ENCODE peak calls at places on chromosome 22, in six cellular contexts. One of them, this sample, is unnamed.

GRCh38 chr22:21568207-21569075 is 927 bp downstream of the UBE2L3 start:
- DNase-seq in transverse colon: peak; percentile 39
- DNase-seq in heart right ventricle: peak; percentile 24
- DNase-seq in GM13977: peak; percentile 42
- DNase-seq in dorsolateral prefrontal cortex: no peak
- DNase-seq in Calu3: peak; percentile 27
- DNase-seq in this sample: no peak

GRCh38 chr22:41048791-41049717 is 43.3 kb upstream of the EP300 start:
- DNase-seq in transverse colon: peak; percentile 56
- DNase-seq in heart right ventricle: peak; percentile 81
- DNase-seq in GM13977: no peak
- DNase-seq in dorsolateral prefrontal cortex: peak; percentile 13
- DNase-seq in Calu3: peak; percentile 33
- DNase-seq in this sample: peak; percentile 32

GRCh38 chr22:50143096-50143495 is 27.4 kb upstream of the PANX2 start:
- DNase-seq in heart right ventricle: no peak
- DNase-seq in dorsolateral prefrontal cortex: no peak
- DNase-seq in GM13977: no peak
- DNase-seq in transverse colon: no peak
- DNase-seq in Calu3: no peak
- DNase-seq in this sample: no peak

GRCh38 chr22:38314992-38315800 is 2.0 kb downstream of the CSNK1E start:
- DNase-seq in dorsolateral prefrontal cortex: no peak
- DNase-seq in transverse colon: peak; percentile 41
- DNase-seq in Calu3: no peak
- DNase-seq in heart right ventricle: no peak
- DNase-seq in GM13977: no peak
- DNase-seq in this sample: no peak

GRCh38 chr22:33923660-33924246 is 3.5 kb upstream of the LARGE1 start:
- DNase-seq in GM13977: peak; percentile 67
- DNase-seq in heart right ventricle: peak; percentile 74
- DNase-seq in Calu3: peak; percentile 67
- DNase-seq in dorsolateral prefrontal cortex: peak; percentile 73
- DNase-seq in transverse colon: peak; percentile 75
- DNase-seq in this sample: no peak

GRCh38 chr22:30889268-30889995 is 79.1 kb downstream of the MORC2 start:
- DNase-seq in GM13977: no peak
- DNase-seq in dorsolateral prefrontal cortex: no peak
- DNase-seq in Calu3: no peak
- DNase-seq in heart right ventricle: no peak
- DNase-seq in transverse colon: no peak
- DNase-seq in this sample: no peak

GRCh38 chr22:39021552-39022250 is 774 bp downstream of the APOBEC3D start:
- DNase-seq in transverse colon: peak; percentile 19
- DNase-seq in GM13977: no peak
- DNase-seq in heart right ventricle: no peak
- DNase-seq in Calu3: no peak
- DNase-seq in dorsolateral prefrontal cortex: no peak
- DNase-seq in this sample: no peak

GRCh38 chr22:19036229-19036522 is 86.0 kb downstream of the DGCR2 start:
- DNase-seq in transverse colon: no peak
- DNase-seq in heart right ventricle: no peak
- DNase-seq in Calu3: no peak
- DNase-seq in GM13977: no peak
- DNase-seq in dorsolateral prefrontal cortex: no peak
- DNase-seq in this sample: no peak

GRCh38 chr22:27459955-27460354 is 341.6 kb downstream of the MN1 start:
- DNase-seq in Calu3: no peak
- DNase-seq in transverse colon: no peak
- DNase-seq in heart right ventricle: no peak
- DNase-seq in GM13977: no peak
- DNase-seq in dorsolateral prefrontal cortex: no peak
- DNase-seq in this sample: no peak

GRCh38 chr22:37403267-37403960 is 23.9 kb downstream of the ELFN2 start:
- DNase-seq in GM13977: no peak
- DNase-seq in dorsolateral prefrontal cortex: no peak
- DNase-seq in Calu3: no peak
- DNase-seq in transverse colon: no peak
- DNase-seq in heart right ventricle: no peak
- DNase-seq in this sample: no peak

DNA sequence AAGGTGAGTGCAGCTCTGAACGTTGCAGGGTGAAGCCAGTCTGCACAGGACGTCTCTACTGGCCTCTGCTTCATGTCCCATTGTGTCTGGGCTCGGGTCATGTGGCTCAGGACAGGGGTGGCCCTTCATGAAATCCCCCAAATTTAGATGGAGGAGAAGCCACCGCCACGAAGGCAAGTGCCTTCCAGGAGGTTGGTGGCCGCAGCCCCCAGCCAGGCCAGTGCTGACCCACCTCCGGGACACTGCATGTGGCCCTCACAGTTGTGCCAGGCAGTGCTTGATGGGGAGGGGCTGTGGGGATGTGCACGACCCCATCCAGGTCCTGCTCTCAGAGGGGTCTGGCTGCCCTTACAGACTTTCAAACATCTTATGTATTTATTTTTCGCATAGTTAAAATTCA is 1311.1 kb downstream of the BRD1 start:
- DNase-seq in GM13977: no peak
- DNase-seq in heart right ventricle: no peak
- DNase-seq in dorsolateral prefrontal cortex: no peak
- DNase-seq in transverse colon: no peak
- DNase-seq in Calu3: no peak
- DNase-seq in this sample: no peak
- TF ChIP-seq CTCF in GM13977: no peak
- TF ChIP-seq CTCF in heart right ventricle: no peak
- TF ChIP-seq CTCF in dorsolateral prefrontal cortex: no peak
- TF ChIP-seq CTCF in transverse colon: no peak
- TF ChIP-seq CTCF in Calu3: no peak
- TF ChIP-seq CTCF in this sample: no peak

DNA sequence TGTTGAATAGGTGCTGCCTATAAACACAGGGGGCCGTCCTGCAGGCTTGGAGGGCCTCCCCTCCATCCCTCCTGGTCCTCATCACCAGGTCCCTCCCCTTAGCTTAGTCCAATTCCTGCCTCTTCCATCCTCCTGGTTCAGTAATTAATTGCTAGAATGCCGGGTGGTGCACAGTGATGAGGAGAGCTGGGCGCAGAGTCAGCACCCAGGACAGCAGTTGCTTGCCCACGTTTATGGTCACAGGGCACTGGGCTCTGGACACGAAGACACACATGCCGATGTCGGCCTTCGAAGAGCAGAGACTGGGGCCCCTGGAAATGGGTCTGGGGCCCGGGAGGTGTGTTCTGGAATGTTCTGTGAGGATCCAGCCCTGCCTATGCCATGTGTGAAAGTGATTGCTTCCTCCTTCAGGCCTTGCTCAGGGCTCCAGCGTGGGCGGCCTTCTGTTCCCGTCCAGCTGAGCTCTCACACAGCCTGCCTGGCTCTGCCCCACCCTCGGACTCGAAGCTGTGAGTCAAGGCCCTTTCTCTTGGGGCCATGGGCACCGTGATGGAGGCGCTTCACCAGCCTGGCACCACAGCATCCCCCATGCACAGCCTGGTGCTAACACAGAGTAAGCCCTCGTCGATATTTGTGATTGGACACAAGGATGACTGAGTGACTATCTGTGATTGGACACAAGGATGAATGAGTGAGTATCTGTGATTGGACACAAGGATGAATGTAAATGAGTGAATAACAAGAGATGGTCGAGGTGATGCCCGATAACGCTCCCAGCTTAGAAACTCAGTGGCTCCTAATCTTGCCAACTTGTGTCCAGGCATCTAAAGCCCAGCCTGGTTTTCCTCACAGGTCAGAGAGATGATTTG is 884.7 kb downstream of the BRD1 start:
- DNase-seq in GM13977: no peak
- DNase-seq in transverse colon: peak; percentile 2
- DNase-seq in Calu3: no peak
- DNase-seq in dorsolateral prefrontal cortex: peak; percentile 9
- DNase-seq in heart right ventricle: no peak
- DNase-seq in this sample: no peak
- TF ChIP-seq CTCF in GM13977: no peak
- TF ChIP-seq CTCF in transverse colon: no peak
- TF ChIP-seq CTCF in Calu3: no peak
- TF ChIP-seq CTCF in dorsolateral prefrontal cortex: no peak
- TF ChIP-seq CTCF in heart right ventricle: no peak
- TF ChIP-seq CTCF in this sample: no peak

GRCh38 chr22:29040385-29041275 is 21.0 kb downstream of the C22orf31 start:
- DNase-seq in transverse colon: peak; percentile 66
- DNase-seq in dorsolateral prefrontal cortex: peak; percentile 79
- DNase-seq in Calu3: peak; percentile 72
- DNase-seq in GM13977: peak; percentile 75
- DNase-seq in heart right ventricle: peak; percentile 73
- DNase-seq in this sample: no peak
- TF ChIP-seq CTCF in transverse colon: peak; percentile 92
- TF ChIP-seq CTCF in dorsolateral prefrontal cortex: peak; percentile 96
- TF ChIP-seq CTCF in Calu3: peak; percentile 82
- TF ChIP-seq CTCF in GM13977: peak; percentile 87
- TF ChIP-seq CTCF in heart right ventricle: peak; percentile 99
- TF ChIP-seq CTCF in this sample: peak; percentile 97

GRCh38 chr22:46845281-46846153 is 83.1 kb downstream of the TBC1D22A start:
- DNase-seq in heart right ventricle: no peak
- DNase-seq in dorsolateral prefrontal cortex: peak; percentile 47
- DNase-seq in transverse colon: no peak
- DNase-seq in Calu3: no peak
- DNase-seq in GM13977: no peak
- DNase-seq in this sample: no peak
- TF ChIP-seq CTCF in heart right ventricle: peak; percentile 62
- TF ChIP-seq CTCF in dorsolateral prefrontal cortex: peak; percentile 54
- TF ChIP-seq CTCF in transverse colon: no peak
- TF ChIP-seq CTCF in Calu3: no peak
- TF ChIP-seq CTCF in GM13977: no peak
- TF ChIP-seq CTCF in this sample: peak; percentile 10

DNA sequence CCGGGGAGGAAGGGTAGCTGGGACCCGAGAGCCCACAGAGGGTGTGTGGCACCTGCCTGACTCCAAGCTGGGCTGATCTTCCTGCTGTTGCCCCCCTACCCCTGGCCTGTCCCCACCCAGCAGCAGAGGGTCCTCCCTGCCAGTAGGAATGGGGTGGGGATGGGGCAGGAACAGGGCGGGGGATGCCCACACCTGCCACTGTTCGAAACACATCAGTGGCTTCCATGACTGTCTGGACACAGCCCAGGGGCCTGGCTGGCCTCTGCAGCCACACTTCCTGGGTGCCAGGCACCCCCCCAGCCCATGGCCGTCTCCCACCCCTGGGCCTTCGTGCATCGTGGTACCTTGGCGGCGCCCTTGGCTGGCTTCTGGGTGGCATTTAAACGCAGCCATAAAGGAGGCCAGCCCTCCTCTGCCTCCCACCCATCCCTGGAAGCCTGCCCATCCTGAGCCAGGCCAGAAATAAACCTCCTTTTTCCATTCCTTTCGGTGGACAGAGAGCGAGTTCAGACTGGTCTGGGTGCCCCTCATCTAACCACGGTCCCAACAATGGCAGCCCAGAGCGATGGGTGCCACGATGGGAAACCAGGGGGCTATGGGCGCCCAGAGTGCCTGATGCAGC is 745 bp upstream of the SHISAL1 start:
- DNase-seq in heart right ventricle: no peak
- DNase-seq in transverse colon: no peak
- DNase-seq in GM13977: no peak
- DNase-seq in Calu3: no peak
- DNase-seq in dorsolateral prefrontal cortex: no peak
- DNase-seq in this sample: no peak
- TF ChIP-seq CTCF in heart right ventricle: no peak
- TF ChIP-seq CTCF in transverse colon: no peak
- TF ChIP-seq CTCF in GM13977: no peak
- TF ChIP-seq CTCF in Calu3: no peak
- TF ChIP-seq CTCF in dorsolateral prefrontal cortex: no peak
- TF ChIP-seq CTCF in this sample: no peak

GRCh38 chr22:22593250-22593649 is 34.2 kb upstream of the PRAME start:
- DNase-seq in GM13977: no peak
- DNase-seq in Calu3: no peak
- DNase-seq in transverse colon: no peak
- DNase-seq in dorsolateral prefrontal cortex: no peak
- DNase-seq in heart right ventricle: no peak
- DNase-seq in this sample: no peak

GRCh38 chr22:22588485-22589164 is 29.6 kb upstream of the PRAME start:
- DNase-seq in transverse colon: no peak
- DNase-seq in Calu3: no peak
- DNase-seq in GM13977: no peak
- DNase-seq in dorsolateral prefrontal cortex: no peak
- DNase-seq in heart right ventricle: no peak
- DNase-seq in this sample: no peak

GRCh38 chr22:22593964-22594656 is 35.0 kb upstream of the PRAME start:
- DNase-seq in heart right ventricle: no peak
- DNase-seq in GM13977: peak; percentile 55
- DNase-seq in Calu3: peak; percentile 65
- DNase-seq in transverse colon: peak; percentile 38
- DNase-seq in dorsolateral prefrontal cortex: peak; percentile 47
- DNase-seq in this sample: no peak

GRCh38 chr22:22590136-22590891 is 31.2 kb upstream of the PRAME start:
- DNase-seq in heart right ventricle: no peak
- DNase-seq in GM13977: no peak
- DNase-seq in transverse colon: no peak
- DNase-seq in Calu3: no peak
- DNase-seq in dorsolateral prefrontal cortex: no peak
- DNase-seq in this sample: no peak

GRCh38 chr22:22591348-22592299 is 32.6 kb upstream of the PRAME start:
- DNase-seq in dorsolateral prefrontal cortex: peak; percentile 33
- DNase-seq in transverse colon: no peak
- DNase-seq in heart right ventricle: no peak
- DNase-seq in Calu3: no peak
- DNase-seq in GM13977: no peak
- DNase-seq in this sample: no peak
- TF ChIP-seq CTCF in dorsolateral prefrontal cortex: peak; percentile 19
- TF ChIP-seq CTCF in transverse colon: no peak
- TF ChIP-seq CTCF in heart right ventricle: no peak
- TF ChIP-seq CTCF in Calu3: peak; percentile 39
- TF ChIP-seq CTCF in GM13977: no peak
- TF ChIP-seq CTCF in this sample: no peak